ENCODE peak calls at places on chromosomes 3 and 15, in four cellular contexts. R is HCT116, A is GM12878, U is GM23338. Y is an unnamed sample.

GRCh38 chr15:95470529-95470928 is 860.0 kb upstream of the NR2F2 start:
- DNase-seq in U (no peak), A (no peak), R (no peak), Y (no peak)

GRCh38 chr15:50307799-50308198 is 42.3 kb upstream of the HDC start:
- DNase-seq in A (no peak), U (no peak), R (no peak), Y (no peak)

GRCh38 chr15:52098328-52098727 is 14.2 kb downstream of the BCL2L10 start:
- DNase-seq in A (no peak), R (no peak), U (no peak), Y (no peak)

GRCh38 chr3:16647668-16648067 is 42.4 kb upstream of the DAZL start:
- DNase-seq in A (no peak), U (no peak), R (no peak), Y (no peak)

GRCh38 chr3:11643212-11644087 is at the start of gene VGLL4:
- DNase-seq in U (peak; percentile 92), A (no peak), R (peak; percentile 46), Y (no peak)

GRCh38 chr15:41465822-41466421 is 27.8 kb upstream of the ITPKA start:
- DNase-seq in R (peak; percentile 45), A (no peak), U (peak; percentile 57), Y (peak; percentile 82)

GRCh38 chr3:59056706-59057105 is 6.9 kb upstream of the CFAP20DC start:
- DNase-seq in U (no peak), A (no peak), R (no peak), Y (no peak)

GRCh38 chr3:107676469-107677309 is 153.9 kb downstream of the BBX start:
- DNase-seq in R (peak; percentile 4), U (peak; percentile 62), A (no peak), Y (no peak)

GRCh38 chr3:129624347-129625070 is 18.0 kb upstream of the PLXND1 start:
- DNase-seq in R (no peak), U (no peak), A (no peak), Y (no peak)

GRCh38 chr15:32715276-32715675 is 2.5 kb upstream of the GREM1 start:
- DNase-seq in R (no peak), A (no peak), U (no peak), Y (no peak)

GRCh38 chr3:64011685-64012084 is 11.6 kb downstream of the PSMD6 start:
- DNase-seq in U (no peak), A (no peak), R (no peak), Y (no peak)

GRCh38 chr3:171374661-171375285 is 85.4 kb downstream of the TNIK start:
- DNase-seq in R (peak; percentile 29), A (no peak), U (no peak), Y (no peak)

GRCh38 chr15:28936481-28936881 is 50.7 kb downstream of the APBA2 start:
- DNase-seq in U (no peak), A (no peak), R (no peak), Y (no peak)

GRCh38 chr3:10413041-10413440 is 92.1 kb upstream of the SEC13 start:
- DNase-seq in R (no peak), A (no peak), U (no peak), Y (no peak)

GRCh38 chr3:154113609-154114008 is 7.6 kb upstream of the ARHGEF26 start:
- DNase-seq in U (no peak), R (no peak), A (no peak), Y (no peak)

GRCh38 chr15:85479071-85479647 is 98.8 kb downstream of the AKAP13 start:
- DNase-seq in R (no peak), U (peak; percentile 63), A (no peak), Y (no peak)

GRCh38 chr3:48662753-48663488 is at the start of gene CELSR3:
- DNase-seq in U (peak; percentile 95), A (peak; percentile 33), R (peak; percentile 75), Y (no peak)

GRCh38 chr3:189316296-189317019 is 144.7 kb downstream of the TPRG1 start:
- DNase-seq in A (no peak), U (peak; percentile 29), R (no peak), Y (no peak)

GRCh38 chr3:132245547-132245946 is 71.7 kb upstream of the ACP3 start:
- DNase-seq in A (no peak), U (no peak), R (no peak), Y (no peak)

GRCh38 chr3:33954956-33955355 is 156.5 kb downstream of the PDCD6IP start:
- DNase-seq in R (no peak), U (no peak), A (no peak), Y (no peak)

GRCh38 chr3:194082596-194083220 is 53.2 kb upstream of the HES1 start:
- DNase-seq in U (no peak), A (no peak), R (no peak), Y (no peak)

GRCh38 chr15:64112077-64112772 is 16.4 kb downstream of the SNX1 start:
- DNase-seq in R (no peak), A (no peak), U (no peak), Y (no peak)

GRCh38 chr3:26236991-26237682 is 385.4 kb upstream of the LRRC3B start:
- DNase-seq in A (no peak), R (no peak), U (no peak), Y (no peak)

GRCh38 chr3:133928136-133928893 is 32.6 kb upstream of the RAB6B start:
- DNase-seq in U (no peak), R (no peak), A (no peak), Y (no peak)

GRCh38 chr3:44832032-44832431 is 29.7 kb upstream of the TMEM42 start:
- DNase-seq in R (no peak), U (no peak), A (no peak), Y (no peak)

GRCh38 chr3:30607032-30607833 is 832 bp downstream of the TGFBR2 start:
- DNase-seq in R (no peak), A (no peak), U (peak; percentile 78), Y (no peak)

GRCh38 chr3:131501949-131502348 is 822 bp downstream of the MRPL3 start:
- DNase-seq in R (no peak), U (no peak), A (no peak), Y (no peak)

GRCh38 chr3:159026510-159026909 is 224.7 kb downstream of the MFSD1 start:
- DNase-seq in U (no peak), A (no peak), R (no peak), Y (no peak)

GRCh38 chr15:58440181-58440910 is 8.6 kb downstream of the LIPC start:
- DNase-seq in U (no peak), A (no peak), R (peak; percentile 59), Y (no peak)

GRCh38 chr15:48041454-48041853 is 79.3 kb upstream of the SLC24A5 start:
- DNase-seq in R (no peak), A (no peak), U (no peak), Y (no peak)

DNA sequence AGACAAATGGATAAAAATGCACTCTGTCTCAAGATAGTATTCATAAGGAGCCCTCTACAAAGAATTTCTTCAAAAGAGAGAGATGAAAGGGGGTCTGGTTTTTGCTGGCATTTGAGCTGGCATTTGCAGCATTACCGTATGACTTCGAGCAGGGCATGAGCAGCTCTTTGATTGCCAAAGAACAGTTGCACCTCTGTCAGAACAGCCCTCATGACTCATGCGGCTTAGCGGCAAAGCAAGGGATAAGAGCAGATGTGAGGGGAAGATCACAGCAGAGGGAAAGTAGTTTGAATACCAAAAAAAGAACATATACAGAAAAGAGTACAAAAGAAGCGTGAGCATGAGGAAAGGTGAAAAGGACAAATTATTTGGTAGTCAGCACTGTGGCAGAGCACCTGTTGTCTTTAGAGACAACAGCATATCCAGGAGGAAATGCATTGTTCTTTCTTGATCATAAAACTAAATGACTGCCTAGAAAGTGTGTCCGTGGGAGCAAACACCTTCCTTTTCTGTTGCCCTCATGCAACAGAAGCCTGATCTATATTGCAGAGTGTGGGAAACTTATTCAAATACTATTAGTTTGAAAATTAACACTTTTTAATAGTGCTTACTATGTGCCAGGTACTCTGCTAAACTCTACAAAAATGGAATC is 80.5 kb upstream of the SLC24A5 start:
- DNase-seq in A (no peak), U (no peak), R (no peak), Y (no peak)
- TF ChIP-seq POLR2AphosphoS5 in A (no peak), U (no peak), R (no peak), Y (no peak)

DNA sequence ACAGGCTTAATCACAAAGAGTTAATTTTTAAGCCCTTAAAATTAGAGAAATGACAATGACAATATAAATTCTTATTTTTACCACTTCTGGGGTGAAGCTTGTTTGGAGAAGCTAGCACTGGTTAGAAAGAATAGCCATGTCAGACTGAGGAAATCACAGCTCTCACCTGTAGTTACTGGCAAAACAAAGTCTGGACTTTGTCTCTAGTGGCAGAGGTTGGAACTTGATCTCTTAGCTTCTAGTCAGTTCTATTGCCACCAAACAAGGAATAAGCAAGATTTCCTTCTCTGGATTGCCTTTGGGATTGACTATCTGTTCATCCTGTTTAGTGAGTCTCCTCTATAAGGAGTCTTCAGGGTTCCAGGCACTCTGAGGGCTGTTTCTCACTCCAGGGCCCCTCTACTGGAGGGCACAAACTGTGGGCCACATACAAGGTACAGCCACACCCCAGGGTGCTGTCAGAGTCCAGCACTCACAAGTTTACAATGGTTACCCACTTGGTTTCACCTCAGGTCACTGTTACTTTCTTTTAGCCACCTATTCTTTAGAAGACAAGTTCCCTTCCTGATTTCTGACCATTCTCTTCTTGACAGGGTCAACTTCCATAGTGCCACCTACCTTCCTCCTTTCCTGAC is 426.6 kb upstream of the THBS1 start:
- DNase-seq in U (peak; percentile 28), R (no peak), A (no peak), Y (no peak)
- TF ChIP-seq REST in U (no peak), R (no peak), A (no peak), Y (no peak)

GRCh38 chr3:53919741-53920140 is 28.1 kb upstream of the SELENOK start:
- DNase-seq in A (no peak), U (no peak), R (no peak), Y (no peak)

GRCh38 chr3:53921296-53921695 is 29.6 kb upstream of the SELENOK start:
- DNase-seq in R (no peak), U (peak; percentile 7), A (no peak), Y (no peak)
- TF ChIP-seq CTCF in R (peak; percentile 51), U (peak; percentile 43), A (peak; percentile 58), Y (peak; percentile 36)

DNA sequence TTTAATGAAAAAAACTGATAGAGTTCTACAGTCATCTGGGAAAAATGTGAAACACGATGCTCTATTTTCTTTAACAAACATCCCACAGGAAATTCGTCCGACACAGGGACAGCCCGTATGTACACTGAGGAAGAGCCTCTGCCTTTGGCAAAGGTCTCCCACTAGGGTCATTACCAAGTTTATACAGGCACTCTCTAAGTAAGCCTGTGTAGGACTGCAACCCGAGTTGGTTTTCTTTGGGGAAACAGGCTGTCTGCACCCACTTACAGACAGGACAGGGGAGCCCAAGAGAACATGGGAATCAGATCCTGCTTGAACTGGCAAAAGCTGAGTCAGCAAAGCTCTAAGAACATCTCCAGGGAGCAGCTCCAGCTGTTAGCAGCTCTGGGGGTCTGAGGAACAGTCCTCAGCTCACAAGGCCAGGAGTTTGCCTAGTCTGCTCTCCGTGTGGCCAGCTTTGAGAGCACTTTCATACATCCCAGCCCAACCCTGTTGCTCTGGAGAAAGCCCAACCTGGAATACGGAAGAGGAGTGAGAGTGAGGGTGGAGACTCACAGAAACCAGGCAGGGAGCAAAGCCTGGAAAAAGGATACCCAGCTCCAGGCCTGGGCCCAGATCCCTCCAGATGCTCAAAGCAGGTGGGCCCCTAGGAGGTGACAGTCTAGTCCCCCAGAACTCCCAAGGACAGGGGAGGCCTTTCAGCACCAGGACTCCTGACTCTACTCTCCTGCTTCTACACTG is 1.9 kb downstream of the TBC1D2B start:
- DNase-seq in R (no peak), U (peak; percentile 83), A (no peak), Y (no peak)
- TF ChIP-seq POLR2AphosphoS5 in R (no peak), U (no peak), A (no peak), Y (no peak)

GRCh38 chr3:185469542-185469941 is 29.3 kb downstream of the TMEM41A start:
- DNase-seq in U (no peak), R (no peak), A (no peak), Y (no peak)

GRCh38 chr3:185477316-185477715 is 21.5 kb downstream of the TMEM41A start:
- DNase-seq in A (no peak), U (no peak), R (no peak), Y (no peak)

GRCh38 chr3:185470323-185470722 is 28.5 kb downstream of the TMEM41A start:
- DNase-seq in U (peak; percentile 84), R (no peak), A (no peak), Y (no peak)

GRCh38 chr3:185473290-185473815 is 25.5 kb downstream of the TMEM41A start:
- DNase-seq in U (no peak), R (peak; percentile 93), A (no peak), Y (no peak)
- TF ChIP-seq REST in U (no peak), R (no peak), A (no peak), Y (no peak)